ENCODE peak calls at places on chromosomes 13 and 19, in four cellular contexts. E, Z, C and A are unnamed samples.

GRCh38 chr19:4638330-4638729 is 986 bp upstream of the TNFAIP8L1 start:
- DNase-seq in Z (no peak), C (no peak), E (no peak), A (no peak)

GRCh38 chr13:30846844-30847243 is 59.2 kb upstream of the MEDAG start:
- DNase-seq in E (no peak), Z (no peak), C (no peak), A (no peak)

GRCh38 chr13:45707701-45708100 is 5.6 kb downstream of the CBY2 start:
- DNase-seq in E (no peak), Z (no peak), C (no peak), A (no peak)

GRCh38 chr13:101893021-101893420 is 440.5 kb downstream of the ITGBL1 start:
- DNase-seq in Z (no peak), E (no peak), C (no peak), A (no peak)

GRCh38 chr19:17579523-17580244 is 24.2 kb downstream of the COLGALT1 start:
- DNase-seq in C (peak; percentile 23), E (peak; percentile 84), Z (peak; percentile 26), A (no peak)

GRCh38 chr13:51585696-51586095 is 1.4 kb downstream of the WDFY2 start:
- DNase-seq in Z (peak; percentile 62), C (peak; percentile 43), E (no peak), A (no peak)

GRCh38 chr19:38224014-38224862 is at the start of gene DPF1:
- DNase-seq in E (peak; percentile 38), C (peak; percentile 70), Z (peak; percentile 56), A (peak; percentile 99)

GRCh38 chr13:40247845-40248244 is 418.6 kb downstream of the FOXO1 start:
- DNase-seq in Z (no peak), C (no peak), E (no peak), A (no peak)

GRCh38 chr13:29849071-29849541 is 1.3 kb downstream of the UBL3 start:
- DNase-seq in E (peak; percentile 42), Z (peak; percentile 22), C (no peak), A (no peak)

GRCh38 chr13:50456111-50456510 is 387.4 kb downstream of the DLEU7 start:
- DNase-seq in Z (no peak), C (no peak), E (no peak), A (no peak)

GRCh38 chr13:30892966-30893365 is 13.1 kb upstream of the MEDAG start:
- DNase-seq in C (peak; percentile 19), E (no peak), Z (peak; percentile 48), A (no peak)

GRCh38 chr19:50461066-50461875 is 15.0 kb upstream of the EMC10 start:
- DNase-seq in C (peak; percentile 53), Z (peak; percentile 64), E (peak; percentile 71), A (peak; percentile 62)